ENCODE peak calls at places on chromosomes 11 and 22, in five cellular contexts. M is tibial artery, J is lung, T is IMR-90, N is cardiac muscle cell. L is an unnamed sample.

GRCh38 chr11:17528906-17529813 is 15.1 kb downstream of the USH1C start:
- DNase-seq in T (no peak), N (peak; percentile 12), M (no peak), J (no peak), L (no peak)

GRCh38 chr11:38927993-38928392 is 2330.0 kb upstream of the RAG2 start:
- DNase-seq in M (no peak), J (no peak), T (no peak), N (no peak), L (no peak)

GRCh38 chr11:111631034-111631665 is 28.9 kb downstream of the SIK2 start:
- DNase-seq in J (no peak), T (peak; percentile 32), M (no peak), N (no peak), L (peak; percentile 16)

GRCh38 chr22:35076648-35077047 is 10.7 kb downstream of the ISX start:
- DNase-seq in M (no peak), T (no peak), N (no peak), J (no peak), L (no peak)

GRCh38 chr22:38792833-38793232 is 1.1 kb downstream of the DNAL4 start:
- DNase-seq in J (no peak), T (peak; percentile 59), N (peak; percentile 12), M (no peak), L (peak; percentile 13)

GRCh38 chr11:130216221-130216550 is 56.6 kb downstream of the ST14 start:
- DNase-seq in T (no peak), M (no peak), N (no peak), J (peak; percentile 25), L (no peak)

GRCh38 chr22:26134654-26135330 is 34.5 kb upstream of the SEZ6L start:
- DNase-seq in J (no peak), M (no peak), N (no peak), T (no peak), L (no peak)

GRCh38 chr11:124758355-124759267 is 3.5 kb downstream of the ESAM start:
- DNase-seq in M (peak; percentile 81), N (peak; percentile 73), J (peak; percentile 82), T (peak; percentile 44), L (peak; percentile 59)

GRCh38 chr11:94922675-94923347 is 50.5 kb downstream of the CWC15 start:
- DNase-seq in N (no peak), J (no peak), T (no peak), M (no peak), L (no peak)

GRCh38 chr22:29635734-29636357 is 32.4 kb downstream of the NF2 start:
- DNase-seq in N (peak; percentile 74), T (peak; percentile 73), M (no peak), J (no peak), L (peak; percentile 72)

GRCh38 chr11:2752204-2752772 is 52.5 kb upstream of the KCNQ1OT1 start:
- DNase-seq in J (no peak), M (no peak), N (peak; percentile 51), T (peak; percentile 32), L (peak; percentile 41)

GRCh38 chr11:112886707-112887370 is 74.4 kb upstream of the NCAM1 start:
- DNase-seq in M (no peak), T (no peak), J (no peak), N (peak; percentile 45), L (no peak)

GRCh38 chr11:75611823-75612222 is 49.8 kb downstream of the SERPINH1 start:
- DNase-seq in J (no peak), T (no peak), M (no peak), N (no peak), L (no peak)

GRCh38 chr11:99020324-99021225 is at the start of gene CNTN5:
- DNase-seq in J (peak; percentile 35), T (peak; percentile 5), N (peak; percentile 54), M (peak; percentile 32), L (peak; percentile 47)

GRCh38 chr22:20524004-20524481 is 16.6 kb downstream of the MED15 start:
- DNase-seq in N (no peak), M (no peak), T (peak; percentile 65), J (no peak), L (no peak)

GRCh38 chr11:105179542-105180278 is 40.1 kb upstream of the CARD18 start:
- DNase-seq in T (no peak), J (no peak), M (no peak), N (no peak), L (no peak)

GRCh38 chr11:95450547-95451123 is 219.6 kb upstream of the SESN3 start:
- DNase-seq in J (no peak), M (no peak), N (peak; percentile 89), T (peak; percentile 31), L (peak; percentile 64)

GRCh38 chr11:79152511-79152910 is 288.3 kb downstream of the TENM4 start:
- DNase-seq in T (no peak), J (no peak), M (no peak), N (no peak), L (peak; percentile 59)

GRCh38 chr11:130918081-130918480 is 1.8 kb upstream of the SNX19 start:
- DNase-seq in M (no peak), T (no peak), N (no peak), J (no peak), L (no peak)

GRCh38 chr11:27379449-27379848 is 16.4 kb upstream of the CCDC34 start:
- DNase-seq in T (no peak), M (no peak), J (no peak), N (no peak), L (no peak)

GRCh38 chr11:70713988-70714665 is 315.8 kb downstream of the CTTN start:
- DNase-seq in J (no peak), N (no peak), T (no peak), M (no peak), L (no peak)

DNA sequence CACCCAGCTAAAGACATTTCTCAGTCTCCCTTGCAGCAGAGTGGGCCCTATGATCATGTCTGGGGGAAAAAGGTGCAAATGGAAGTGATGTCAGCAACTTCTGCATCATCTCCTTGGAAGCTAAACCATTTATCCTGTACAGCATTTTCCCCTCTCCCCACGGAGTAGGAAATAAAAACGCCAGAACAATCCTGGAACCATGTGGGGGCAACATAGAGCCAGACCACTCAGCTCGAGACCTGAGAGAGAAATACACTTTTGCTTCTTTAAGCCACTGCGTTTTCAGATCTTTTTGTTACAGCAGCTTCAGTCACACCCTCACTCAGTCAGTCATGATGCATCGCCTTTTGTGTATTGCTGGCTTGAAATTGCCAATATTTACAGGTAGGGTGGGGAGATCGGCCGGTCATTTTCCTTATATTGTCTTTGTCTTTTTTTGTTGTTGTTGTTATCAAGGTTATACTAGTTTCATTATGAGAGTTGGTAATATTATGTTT is 9.1 kb upstream of the RAC2 start:
- DNase-seq in M (no peak), N (peak; percentile 24), T (no peak), J (no peak), L (no peak)
- TF ChIP-seq CTCF in M (no peak), N (peak; percentile 12), T (peak; percentile 10), J (no peak), L (peak; percentile 8)

GRCh38 chr11:3907590-3907989 is 52.1 kb downstream of the STIM1 start:
- DNase-seq in T (no peak), M (no peak), J (no peak), N (no peak), L (no peak)

GRCh38 chr11:3903207-3903896 is 47.9 kb downstream of the STIM1 start:
- DNase-seq in M (no peak), J (no peak), N (peak; percentile 44), T (no peak), L (no peak)

GRCh38 chr11:3906166-3906565 is 50.7 kb downstream of the STIM1 start:
- DNase-seq in M (no peak), T (no peak), J (no peak), N (no peak), L (no peak)

GRCh38 chr11:3904228-3904627 is 48.8 kb downstream of the STIM1 start:
- DNase-seq in N (no peak), M (no peak), T (no peak), J (no peak), L (no peak)

GRCh38 chr11:3905080-3905953 is 49.9 kb downstream of the STIM1 start:
- DNase-seq in N (peak; percentile 96), J (peak; percentile 42), M (peak; percentile 38), T (peak; percentile 76), L (peak; percentile 58)
- H3K4me3 ChIP-seq in N (no peak overlapping the region), J (no peak overlapping the region), M (no peak overlapping the region), T (no peak overlapping the region), L (no peak overlapping the region)

GRCh38 chr11:45432100-45432499 is 146.0 kb upstream of the SYT13 start:
- DNase-seq in N (no peak), T (no peak), M (no peak), J (no peak), L (no peak)
- TF ChIP-seq CTCF in N (no peak), T (no peak), M (no peak), J (no peak), L (no peak)

GRCh38 chr11:58524232-58525036 is 16.5 kb upstream of the OR5B21 start:
- DNase-seq in T (peak; percentile 89), J (peak; percentile 54), N (peak; percentile 92), M (peak; percentile 64), L (peak; percentile 85)
- H3K4me3 ChIP-seq in T (peak overlapping the region; percentile 0), J (no peak overlapping the region), N (no peak overlapping the region), M (peak overlapping the region; percentile 18), L (no peak overlapping the region)